ENCODE peak calls at places on chromosomes 12 and 14, in five cellular contexts. One of them, this sample, is unnamed.

GRCh38 chr12:130916251-130916911 is 37.3 kb upstream of the ADGRD1 start:
- DNase-seq in T follicular helper cell: no peak
- DNase-seq in ACHN: peak; percentile 54
- DNase-seq in T47D: peak; percentile 80
- DNase-seq in right cardiac atrium: peak; percentile 75
- DNase-seq in this sample: peak; percentile 81

GRCh38 chr12:64679487-64679983 is 69.2 kb downstream of the RASSF3 start:
- DNase-seq in right cardiac atrium: peak; percentile 93
- DNase-seq in T follicular helper cell: peak; percentile 59
- DNase-seq in ACHN: peak; percentile 90
- DNase-seq in T47D: peak; percentile 58
- DNase-seq in this sample: peak; percentile 95

GRCh38 chr12:52398176-52398575 is 8.0 kb downstream of the KRT82 start:
- DNase-seq in ACHN: no peak
- DNase-seq in T follicular helper cell: no peak
- DNase-seq in right cardiac atrium: no peak
- DNase-seq in T47D: peak; percentile 14
- DNase-seq in this sample: no peak

GRCh38 chr14:49598479-49599301 is at the start of gene LRR1:
- DNase-seq in right cardiac atrium: peak; percentile 93
- DNase-seq in T follicular helper cell: peak; percentile 67
- DNase-seq in T47D: peak; percentile 93
- DNase-seq in ACHN: peak; percentile 86
- DNase-seq in this sample: peak; percentile 73

GRCh38 chr14:104604461-104605449 is at the start of gene TMEM179:
- DNase-seq in T follicular helper cell: no peak
- DNase-seq in right cardiac atrium: peak; percentile 55
- DNase-seq in ACHN: peak; percentile 49
- DNase-seq in T47D: peak; percentile 68
- DNase-seq in this sample: peak; percentile 50

GRCh38 chr12:1435456-1435855 is 158.9 kb downstream of the FBXL14 start:
- DNase-seq in T follicular helper cell: no peak
- DNase-seq in right cardiac atrium: no peak
- DNase-seq in T47D: no peak
- DNase-seq in ACHN: no peak
- DNase-seq in this sample: no peak

GRCh38 chr12:49505672-49506071 is 33.2 kb upstream of the KCNH3 start:
- DNase-seq in T follicular helper cell: no peak
- DNase-seq in T47D: no peak
- DNase-seq in right cardiac atrium: no peak
- DNase-seq in ACHN: no peak
- DNase-seq in this sample: no peak

GRCh38 chr12:13727707-13728147 is 253.7 kb downstream of the GRIN2B start:
- DNase-seq in T follicular helper cell: no peak
- DNase-seq in T47D: no peak
- DNase-seq in ACHN: peak; percentile 55
- DNase-seq in right cardiac atrium: no peak
- DNase-seq in this sample: no peak

GRCh38 chr14:20350280-20350679 is 6.8 kb downstream of the PARP2 start:
- DNase-seq in ACHN: no peak
- DNase-seq in T follicular helper cell: no peak
- DNase-seq in right cardiac atrium: no peak
- DNase-seq in T47D: no peak
- DNase-seq in this sample: no peak

GRCh38 chr12:77328326-77328725 is 263.0 kb upstream of the E2F7 start:
- DNase-seq in right cardiac atrium: no peak
- DNase-seq in T47D: no peak
- DNase-seq in ACHN: no peak
- DNase-seq in T follicular helper cell: no peak
- DNase-seq in this sample: no peak

GRCh38 chr12:47889040-47889439 is 15.8 kb downstream of the VDR start:
- DNase-seq in T47D: no peak
- DNase-seq in T follicular helper cell: no peak
- DNase-seq in right cardiac atrium: no peak
- DNase-seq in ACHN: no peak
- DNase-seq in this sample: no peak

GRCh38 chr14:68104518-68104917 is 284.9 kb downstream of the RAD51B start:
- DNase-seq in T follicular helper cell: no peak
- DNase-seq in right cardiac atrium: no peak
- DNase-seq in ACHN: peak; percentile 86
- DNase-seq in T47D: no peak
- DNase-seq in this sample: no peak

GRCh38 chr14:61588419-61588901 is 106.9 kb upstream of the HIF1A start:
- DNase-seq in T follicular helper cell: no peak
- DNase-seq in right cardiac atrium: no peak
- DNase-seq in T47D: no peak
- DNase-seq in ACHN: no peak
- DNase-seq in this sample: no peak

GRCh38 chr12:75457191-75457590 is 23.4 kb upstream of the GLIPR1 start:
- DNase-seq in T47D: no peak
- DNase-seq in ACHN: no peak
- DNase-seq in right cardiac atrium: no peak
- DNase-seq in T follicular helper cell: no peak
- DNase-seq in this sample: no peak

GRCh38 chr14:28488658-28489057 is 277.9 kb upstream of the FOXG1 start:
- DNase-seq in T follicular helper cell: no peak
- DNase-seq in ACHN: no peak
- DNase-seq in T47D: no peak
- DNase-seq in right cardiac atrium: no peak
- DNase-seq in this sample: no peak

GRCh38 chr12:94267907-94268575 is 119.7 kb downstream of the PLXNC1 start:
- DNase-seq in T follicular helper cell: no peak
- DNase-seq in T47D: no peak
- DNase-seq in right cardiac atrium: no peak
- DNase-seq in ACHN: no peak
- DNase-seq in this sample: no peak

GRCh38 chr12:62269464-62270228 is 9.4 kb downstream of the USP15 start:
- DNase-seq in right cardiac atrium: no peak
- DNase-seq in T follicular helper cell: no peak
- DNase-seq in T47D: no peak
- DNase-seq in ACHN: no peak
- DNase-seq in this sample: no peak

GRCh38 chr14:24366664-24367505 is 1.1 kb upstream of the NFATC4 start:
- DNase-seq in T follicular helper cell: no peak
- DNase-seq in ACHN: peak; percentile 55
- DNase-seq in T47D: peak; percentile 98
- DNase-seq in right cardiac atrium: peak; percentile 96
- DNase-seq in this sample: peak; percentile 92

GRCh38 chr12:94169495-94169894 is 21.1 kb downstream of the PLXNC1 start:
- DNase-seq in right cardiac atrium: no peak
- DNase-seq in T47D: no peak
- DNase-seq in T follicular helper cell: no peak
- DNase-seq in ACHN: no peak
- DNase-seq in this sample: no peak

GRCh38 chr12:105445261-105446015 is 114.9 kb downstream of the C12orf75 start:
- DNase-seq in T follicular helper cell: no peak
- DNase-seq in right cardiac atrium: no peak
- DNase-seq in ACHN: no peak
- DNase-seq in T47D: peak; percentile 35
- DNase-seq in this sample: peak; percentile 33

GRCh38 chr14:99316281-99317163 is 44.5 kb upstream of the BCL11B start:
- DNase-seq in ACHN: peak; percentile 51
- DNase-seq in T47D: no peak
- DNase-seq in right cardiac atrium: no peak
- DNase-seq in T follicular helper cell: no peak
- DNase-seq in this sample: no peak

GRCh38 chr14:88359500-88359899 is 26.0 kb upstream of the SPATA7 start:
- DNase-seq in right cardiac atrium: no peak
- DNase-seq in T follicular helper cell: no peak
- DNase-seq in ACHN: no peak
- DNase-seq in T47D: no peak
- DNase-seq in this sample: no peak

GRCh38 chr14:26180221-26180620 is 417.6 kb downstream of the NOVA1 start:
- DNase-seq in ACHN: no peak
- DNase-seq in right cardiac atrium: no peak
- DNase-seq in T47D: no peak
- DNase-seq in T follicular helper cell: no peak
- DNase-seq in this sample: no peak

GRCh38 chr12:94603434-94604068 is 46.8 kb downstream of the TMCC3 start:
- DNase-seq in T follicular helper cell: peak; percentile 14
- DNase-seq in ACHN: peak; percentile 44
- DNase-seq in T47D: peak; percentile 71
- DNase-seq in right cardiac atrium: peak; percentile 50
- DNase-seq in this sample: peak; percentile 20

GRCh38 chr14:31785574-31785973 is 224.4 kb downstream of the NUBPL start:
- DNase-seq in ACHN: no peak
- DNase-seq in T follicular helper cell: no peak
- DNase-seq in T47D: no peak
- DNase-seq in right cardiac atrium: no peak
- DNase-seq in this sample: no peak

GRCh38 chr14:36756221-36756620 is 94.6 kb downstream of the PAX9 start:
- DNase-seq in ACHN: no peak
- DNase-seq in right cardiac atrium: no peak
- DNase-seq in T47D: no peak
- DNase-seq in T follicular helper cell: no peak
- DNase-seq in this sample: no peak

GRCh38 chr14:100824946-100825690 is 800 bp upstream of the MEG3 start:
- DNase-seq in T follicular helper cell: no peak
- DNase-seq in ACHN: no peak
- DNase-seq in right cardiac atrium: peak; percentile 20
- DNase-seq in T47D: no peak
- DNase-seq in this sample: no peak

GRCh38 chr12:56896082-56896481 is 38.1 kb downstream of the SDR9C7 start:
- DNase-seq in T follicular helper cell: no peak
- DNase-seq in right cardiac atrium: no peak
- DNase-seq in ACHN: no peak
- DNase-seq in T47D: no peak
- DNase-seq in this sample: no peak

GRCh38 chr14:75279153-75279738 is 618 bp downstream of the FOS start:
- DNase-seq in T follicular helper cell: peak; percentile 41
- DNase-seq in T47D: no peak
- DNase-seq in ACHN: no peak
- DNase-seq in right cardiac atrium: peak; percentile 93
- DNase-seq in this sample: peak; percentile 26

GRCh38 chr14:61217516-61217915 is 63.6 kb downstream of the TMEM30B start:
- DNase-seq in T47D: no peak
- DNase-seq in T follicular helper cell: no peak
- DNase-seq in ACHN: no peak
- DNase-seq in right cardiac atrium: no peak
- DNase-seq in this sample: no peak

This sample was measured in NCI-H460.